ENCODE peak calls at places on chromosomes 16 and 17, in eight cellular contexts. B is A549, C is lower lobe of right lung, Y is OCI-LY7, D is IMR-90, N is left lung, I is gastrocnemius medialis, R is upper lobe of right lung. E is an unnamed sample.

GRCh38 chr17:80668375-80669149 is 123.9 kb downstream of the RPTOR start:
- DNase-seq in D (no peak), B (no peak), C (no peak), I (no peak), N (no peak), R (no peak), Y (no peak), E (no peak)

GRCh38 chr16:56688762-56689161 is 6.5 kb downstream of the MT1X start:
- DNase-seq in I (no peak), C (no peak), R (no peak), Y (no peak), B (no peak), D (no peak), N (no peak), E (no peak)

GRCh38 chr16:65372171-65372570 is 250.3 kb upstream of the CDH11 start:
- DNase-seq in C (no peak), I (no peak), N (no peak), R (no peak), Y (no peak), D (no peak), B (no peak), E (no peak)

GRCh38 chr17:32518856-32519768 is 32.3 kb downstream of the CDK5R1 start:
- DNase-seq in C (peak; percentile 56), B (no peak), Y (no peak), D (no peak), I (peak; percentile 27), R (peak; percentile 72), N (no peak), E (no peak)

GRCh38 chr16:58481931-58482330 is 18.0 kb upstream of the NDRG4 start:
- DNase-seq in Y (no peak), I (no peak), N (no peak), C (no peak), R (no peak), D (no peak), B (no peak), E (peak; percentile 32)

GRCh38 chr16:56298948-56299602 is 107.8 kb downstream of the GNAO1 start:
- DNase-seq in D (no peak), I (no peak), C (peak; percentile 52), R (no peak), N (peak; percentile 59), B (no peak), Y (no peak), E (peak; percentile 66)

GRCh38 chr16:71775949-71776348 is 32.7 kb downstream of the AP1G1 start:
- DNase-seq in Y (peak; percentile 11), C (no peak), N (no peak), B (no peak), R (no peak), I (no peak), D (no peak), E (no peak)

GRCh38 chr17:48131216-48131824 is 23.8 kb downstream of the SNX11 start:
- DNase-seq in I (peak; percentile 23), B (peak; percentile 87), N (no peak), R (no peak), C (no peak), D (peak; percentile 66), Y (peak; percentile 77), E (no peak)

GRCh38 chr17:40341808-40342574 is 22.5 kb downstream of the GJD3 start:
- DNase-seq in R (peak; percentile 92), D (peak; percentile 50), I (peak; percentile 72), Y (no peak), N (peak; percentile 85), B (peak; percentile 89), C (peak; percentile 86), E (peak; percentile 91)

GRCh38 chr16:10511829-10512228 is 68.6 kb downstream of the EMP2 start:
- DNase-seq in Y (no peak), I (no peak), C (no peak), R (no peak), N (no peak), B (no peak), D (no peak), E (no peak)

GRCh38 chr17:80780381-80781187 is 211.1 kb upstream of the CHMP6 start:
- DNase-seq in D (peak; percentile 74), R (no peak), Y (peak; percentile 95), I (no peak), B (no peak), N (peak; percentile 15), C (no peak), E (peak; percentile 30)

GRCh38 chr17:58991718-58992331 is 114.9 kb downstream of the TRIM37 start:
- DNase-seq in D (peak; percentile 63), N (peak; percentile 55), C (no peak), B (no peak), Y (no peak), R (no peak), I (no peak), E (no peak)

GRCh38 chr16:87278191-87279093 is 38.8 kb downstream of the C16orf95 start:
- DNase-seq in D (peak; percentile 77), Y (peak; percentile 59), N (peak; percentile 63), B (peak; percentile 91), R (peak; percentile 86), I (peak; percentile 29), C (peak; percentile 75), E (peak; percentile 88)

GRCh38 chr16:46926470-46927225 is 42.5 kb downstream of the GPT2 start:
- DNase-seq in I (no peak), N (no peak), R (no peak), Y (no peak), B (no peak), C (no peak), D (no peak), E (no peak)

GRCh38 chr17:46916211-46916610 is 6.7 kb upstream of the GOSR2 start:
- DNase-seq in I (no peak), B (no peak), C (no peak), N (no peak), D (peak; percentile 21), Y (no peak), R (no peak), E (no peak)

GRCh38 chr17:8155341-8156173 is 3.4 kb upstream of the PER1 start:
- DNase-seq in B (no peak), C (peak; percentile 45), N (no peak), D (no peak), Y (no peak), I (peak; percentile 74), R (no peak), E (peak; percentile 44)

GRCh38 chr16:21626659-21627277 is 25.6 kb downstream of the IGSF6 start:
- DNase-seq in I (no peak), R (no peak), N (no peak), C (no peak), B (no peak), Y (peak; percentile 14), D (peak; percentile 88), E (no peak)

GRCh38 chr17:81128774-81129173 is 36.5 kb upstream of the PVALEF start:
- DNase-seq in R (no peak), N (no peak), Y (no peak), B (no peak), C (no peak), I (no peak), D (no peak), E (no peak)

GRCh38 chr16:50263940-50264929 is 2.1 kb upstream of the ADCY7 start:
- DNase-seq in D (peak; percentile 65), N (no peak), I (no peak), C (no peak), B (no peak), R (no peak), Y (no peak), E (no peak)

GRCh38 chr17:1716076-1716911 is 6.1 kb upstream of the TLCD2 start:
- DNase-seq in Y (peak; percentile 100), R (peak; percentile 100), D (peak; percentile 100), I (peak; percentile 100), B (peak; percentile 100), C (peak; percentile 100), N (peak; percentile 100), E (peak; percentile 100)

GRCh38 chr17:67673006-67673405 is 44.7 kb upstream of the NOL11 start:
- DNase-seq in R (no peak), I (no peak), B (no peak), C (no peak), Y (no peak), N (no peak), D (no peak), E (no peak)

GRCh38 chr16:11588321-11589244 is 1.9 kb upstream of the LITAF start:
- DNase-seq in N (no peak), B (no peak), R (no peak), D (no peak), Y (no peak), C (no peak), I (no peak), E (no peak)
- H3K4me3 ChIP-seq in N (no peak overlapping the region), B (peak overlapping the region; percentile 93), R (no peak overlapping the region), D (no peak overlapping the region), Y (no peak overlapping the region), C (no peak overlapping the region), I (no peak overlapping the region), E (no peak overlapping the region)

DNA sequence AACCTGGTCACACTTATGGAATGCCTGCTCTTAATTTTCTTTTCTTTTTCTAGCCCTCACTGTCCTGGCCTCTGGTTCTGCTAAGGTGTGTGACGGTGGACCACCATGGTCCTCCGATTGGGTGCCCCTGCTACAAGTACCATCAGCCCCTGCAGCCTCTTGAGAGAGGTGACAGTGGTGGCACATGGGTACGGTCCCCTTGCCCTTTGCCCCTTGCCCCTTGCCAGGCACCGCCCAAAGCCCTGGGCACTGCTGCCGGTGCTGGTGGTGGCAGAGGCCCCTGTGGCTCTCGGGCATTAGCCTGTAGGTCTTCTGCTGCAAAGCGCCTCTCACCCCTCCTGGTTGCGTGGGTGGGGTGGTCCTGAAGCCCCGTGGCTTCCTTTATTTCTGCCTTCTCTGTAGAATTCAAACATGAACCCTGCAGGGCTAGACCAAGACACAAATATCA is 145.0 kb upstream of the RPH3AL start:
- DNase-seq in I (no peak), D (no peak), N (no peak), Y (no peak), B (no peak), R (no peak), C (no peak), E (peak; percentile 15)
- H3K4me1 ChIP-seq in I (no peaks in the 10 kb centered on the region), D (peaks cover 9% of the 10 kb centered on the region), N (no peaks in the 10 kb centered on the region), Y (peaks cover 38% of the 10 kb centered on the region), B (peaks cover 8% of the 10 kb centered on the region), R (no peaks in the 10 kb centered on the region), C (peaks cover 3% of the 10 kb centered on the region), E (no peaks in the 10 kb centered on the region)

DNA sequence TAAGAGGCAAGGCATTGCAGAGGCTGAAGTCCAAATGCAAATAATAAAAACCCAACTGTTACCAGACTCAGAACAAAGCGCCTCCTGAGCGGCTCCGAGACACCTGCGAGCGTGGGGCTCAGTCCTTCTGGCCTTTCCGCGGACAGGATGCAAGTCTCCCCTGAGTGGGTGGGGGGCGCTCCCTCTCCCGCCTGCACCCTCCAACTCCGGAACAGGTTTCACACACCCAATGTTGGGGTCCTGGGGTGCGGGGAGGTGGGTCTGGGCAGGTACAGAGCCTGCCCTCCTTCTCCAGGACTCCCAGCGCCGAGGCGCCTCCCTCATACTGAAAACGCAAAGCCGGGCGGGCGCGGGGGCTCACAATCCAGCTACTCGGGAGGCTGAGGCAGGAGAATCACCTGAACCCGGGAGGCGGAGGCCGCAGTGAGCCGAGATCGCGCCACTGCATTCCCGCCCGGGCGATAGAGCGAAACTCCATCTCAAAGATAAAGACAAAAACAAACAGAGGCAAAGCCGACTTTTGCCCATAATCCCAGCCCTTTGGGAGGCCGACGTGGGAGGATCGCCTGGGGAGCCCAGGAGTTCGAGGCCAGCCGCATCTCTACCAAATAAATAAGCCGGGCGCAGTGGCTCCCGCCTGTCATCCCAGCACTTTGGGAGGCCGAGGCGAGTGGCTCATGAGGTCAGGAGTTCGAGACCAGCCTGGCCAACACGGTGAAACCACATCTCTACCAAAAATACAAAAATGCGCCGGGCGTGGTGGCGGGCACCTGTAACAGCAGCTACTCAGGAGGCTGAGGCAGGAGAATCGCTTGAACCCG is 893 bp downstream of the GINS2 start:
- DNase-seq in N (no peak), Y (peak; percentile 62), D (no peak), B (no peak), R (no peak), C (peak; percentile 34), I (no peak), E (no peak)
- H3K4me3 ChIP-seq in N (peak overlapping the region; percentile 76), Y (peak overlapping the region; percentile 87), D (peak overlapping the region; percentile 87), B (peak overlapping the region; percentile 81), R (peak overlapping the region; percentile 59), C (peak overlapping the region; percentile 77), I (peak overlapping the region; percentile 83), E (no peak overlapping the region)

GRCh38 chr17:77379837-77380236 is 239.1 kb downstream of the SEC14L1 start:
- DNase-seq in R (no peak), C (no peak), D (no peak), B (no peak), Y (no peak), N (no peak), I (no peak), E (no peak)
- H3K4me1 ChIP-seq in R (peaks cover 92% of the 10 kb centered on the region), C (peaks cover 95% of the 10 kb centered on the region), D (peaks cover 76% of the 10 kb centered on the region), B (peaks cover 71% of the 10 kb centered on the region), Y (peaks cover 39% of the 10 kb centered on the region), N (peaks cover 62% of the 10 kb centered on the region), I (peaks cover 96% of the 10 kb centered on the region), E (no peaks in the 10 kb centered on the region)

E was measured in aorta.